ENCODE peak calls at places on chromosomes 16 and 17, in five cellular contexts. One of them, this sample, is unnamed.

GRCh38 chr17:2954898-2955445 is 108.4 kb downstream of the OR1D5 start:
- DNase-seq in AG10803: peak
- DNase-seq in tibial artery: no peak
- DNase-seq in sigmoid colon: peak
- DNase-seq in GM12865: peak
- DNase-seq in this sample: peak

GRCh38 chr17:56700919-56701420 is 107.5 kb downstream of the NOG start:
- DNase-seq in tibial artery: no peak
- DNase-seq in AG10803: no peak
- DNase-seq in GM12865: no peak
- DNase-seq in sigmoid colon: no peak
- DNase-seq in this sample: no peak

GRCh38 chr16:21057875-21058274 is 92.8 kb downstream of the DNAH3 start:
- DNase-seq in sigmoid colon: no peak
- DNase-seq in tibial artery: no peak
- DNase-seq in GM12865: no peak
- DNase-seq in AG10803: no peak
- DNase-seq in this sample: no peak

GRCh38 chr16:5027575-5028235 is 6.0 kb downstream of the NAGPA start:
- DNase-seq in AG10803: no peak
- DNase-seq in GM12865: no peak
- DNase-seq in sigmoid colon: no peak
- DNase-seq in tibial artery: no peak
- DNase-seq in this sample: no peak

GRCh38 chr17:38442548-38442947 is 14.3 kb downstream of the ARHGAP23 start:
- DNase-seq in AG10803: peak
- DNase-seq in sigmoid colon: no peak
- DNase-seq in GM12865: no peak
- DNase-seq in tibial artery: no peak
- DNase-seq in this sample: no peak

GRCh38 chr16:70438325-70438982 is 446 bp downstream of the ST3GAL2 start:
- DNase-seq in GM12865: no peak
- DNase-seq in sigmoid colon: no peak
- DNase-seq in tibial artery: peak
- DNase-seq in AG10803: no peak
- DNase-seq in this sample: peak

GRCh38 chr16:11016993-11017392 is 72.6 kb downstream of the CLEC16A start:
- DNase-seq in AG10803: peak
- DNase-seq in sigmoid colon: no peak
- DNase-seq in tibial artery: no peak
- DNase-seq in GM12865: no peak
- DNase-seq in this sample: no peak

GRCh38 chr17:66447159-66447558 is 144.7 kb downstream of the PRKCA start:
- DNase-seq in tibial artery: no peak
- DNase-seq in sigmoid colon: no peak
- DNase-seq in GM12865: no peak
- DNase-seq in AG10803: no peak
- DNase-seq in this sample: no peak

GRCh38 chr16:57022445-57022844 is 33.1 kb downstream of the NLRC5 start:
- DNase-seq in GM12865: no peak
- DNase-seq in tibial artery: no peak
- DNase-seq in AG10803: no peak
- DNase-seq in sigmoid colon: peak
- DNase-seq in this sample: no peak

GRCh38 chr16:55491691-55492090 is 12.7 kb downstream of the MMP2 start:
- DNase-seq in tibial artery: no peak
- DNase-seq in sigmoid colon: no peak
- DNase-seq in GM12865: no peak
- DNase-seq in AG10803: no peak
- DNase-seq in this sample: no peak

GRCh38 chr16:12259258-12259657 is 282.7 kb downstream of the SNX29 start:
- DNase-seq in GM12865: no peak
- DNase-seq in tibial artery: no peak
- DNase-seq in AG10803: no peak
- DNase-seq in sigmoid colon: no peak
- DNase-seq in this sample: no peak

GRCh38 chr17:7186241-7186640 is 7.1 kb upstream of the ASGR1 start:
- DNase-seq in sigmoid colon: no peak
- DNase-seq in GM12865: no peak
- DNase-seq in tibial artery: no peak
- DNase-seq in AG10803: no peak
- DNase-seq in this sample: no peak

GRCh38 chr16:79707867-79708266 is 107.3 kb upstream of the MAF start:
- DNase-seq in GM12865: no peak
- DNase-seq in tibial artery: peak
- DNase-seq in AG10803: no peak
- DNase-seq in sigmoid colon: peak
- DNase-seq in this sample: no peak

GRCh38 chr17:36674278-36674650 is 72.9 kb downstream of the MRM1 start:
- DNase-seq in GM12865: peak
- DNase-seq in AG10803: no peak
- DNase-seq in sigmoid colon: no peak
- DNase-seq in tibial artery: no peak
- DNase-seq in this sample: no peak

This sample was measured in GM13977.